ENCODE peak calls at places on chromosomes 16 and 17, in four cellular contexts. W is breast epithelium, V is H1, C is ovary. H is an unnamed sample.

GRCh38 chr16:85049864-85050263 is 22.3 kb downstream of the KIAA0513 start:
- DNase-seq in V (no peak), W (no peak), C (no peak), H (no peak)

GRCh38 chr17:60743282-60743681 is 65.6 kb downstream of the BCAS3 start:
- DNase-seq in C (no peak), W (no peak), V (no peak), H (no peak)

GRCh38 chr17:58083491-58084316 is 485 bp downstream of the DYNLL2 start:
- DNase-seq in V (peak), C (peak), W (no peak), H (peak)

GRCh38 chr16:12341966-12342365 is 365.4 kb downstream of the SNX29 start:
- DNase-seq in V (no peak), C (no peak), W (no peak), H (no peak)

GRCh38 chr16:69406780-69407331 is 17.6 kb upstream of the CYB5B start:
- DNase-seq in W (no peak), V (no peak), C (no peak), H (no peak)

GRCh38 chr17:50206604-50207293 is 5.3 kb upstream of the COL1A1 start:
- DNase-seq in W (no peak), V (peak), C (peak), H (no peak)

GRCh38 chr17:79629548-79630049 is 18.7 kb upstream of the RBFOX3 start:
- DNase-seq in C (no peak), W (no peak), V (no peak), H (no peak)

GRCh38 chr16:47299587-47299986 is 155.8 kb upstream of the NETO2 start:
- DNase-seq in V (no peak), C (no peak), W (no peak), H (no peak)

GRCh38 chr17:39667262-39668140 is 752 bp upstream of the PNMT start:
- DNase-seq in V (peak), C (no peak), W (no peak), H (no peak)

GRCh38 chr17:39665642-39666221 is 583 bp downstream of the TCAP start:
- DNase-seq in W (no peak), V (no peak), C (no peak), H (peak)

GRCh38 chr17:39666231-39666600 is 1.1 kb downstream of the TCAP start:
- DNase-seq in C (no peak), W (no peak), V (no peak), H (no peak)

GRCh38 chr17:39668141-39668924 is at the start of gene PNMT:
- DNase-seq in W (no peak), C (peak), V (peak), H (peak)

DNA sequence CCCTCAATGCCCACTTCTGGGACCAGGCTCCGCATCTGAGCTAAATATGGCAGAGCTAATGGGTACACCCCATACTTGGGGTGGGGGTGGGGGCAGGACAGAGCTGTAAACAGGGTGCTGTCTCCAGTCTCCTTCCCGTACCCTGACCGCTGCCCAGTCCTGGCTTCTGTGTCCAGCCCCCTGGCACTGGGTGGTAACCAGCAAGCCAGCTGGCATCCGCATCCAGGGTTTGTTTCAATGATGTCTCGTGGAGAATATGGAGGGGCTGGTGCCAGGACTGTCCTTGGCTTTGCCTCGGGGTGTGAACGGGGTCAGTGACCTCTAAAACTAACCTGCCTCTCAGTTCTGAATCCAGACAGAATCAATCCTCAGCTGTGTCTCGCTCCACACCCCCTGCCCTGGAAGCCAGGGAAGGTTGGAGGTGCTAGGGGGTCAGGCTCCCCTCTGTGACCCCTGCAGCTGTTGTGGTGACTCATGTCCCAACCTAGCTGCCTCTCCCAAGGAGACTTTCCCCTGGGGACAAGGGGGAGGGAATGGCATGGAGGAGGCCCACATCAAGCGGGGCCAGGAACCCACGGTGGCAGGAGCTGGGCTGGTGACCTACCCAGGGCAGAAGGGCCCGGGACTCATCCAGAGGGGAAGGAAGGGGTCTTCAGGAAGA is 1.5 kb upstream of the PNMT start:
- DNase-seq in V (no peak), C (no peak), W (no peak), H (no peak)
- TF ChIP-seq POLR2A in V (no peak), C (no peak), W (no peak), H (no peak)

GRCh38 chr16:1912215-1912543 is 6.0 kb downstream of the HS3ST6 start:
- DNase-seq in C (no peak), V (no peak), W (no peak), H (no peak)
- TF ChIP-seq CTCF in C (no peak), V (no peak), W (no peak), H (no peak)

DNA sequence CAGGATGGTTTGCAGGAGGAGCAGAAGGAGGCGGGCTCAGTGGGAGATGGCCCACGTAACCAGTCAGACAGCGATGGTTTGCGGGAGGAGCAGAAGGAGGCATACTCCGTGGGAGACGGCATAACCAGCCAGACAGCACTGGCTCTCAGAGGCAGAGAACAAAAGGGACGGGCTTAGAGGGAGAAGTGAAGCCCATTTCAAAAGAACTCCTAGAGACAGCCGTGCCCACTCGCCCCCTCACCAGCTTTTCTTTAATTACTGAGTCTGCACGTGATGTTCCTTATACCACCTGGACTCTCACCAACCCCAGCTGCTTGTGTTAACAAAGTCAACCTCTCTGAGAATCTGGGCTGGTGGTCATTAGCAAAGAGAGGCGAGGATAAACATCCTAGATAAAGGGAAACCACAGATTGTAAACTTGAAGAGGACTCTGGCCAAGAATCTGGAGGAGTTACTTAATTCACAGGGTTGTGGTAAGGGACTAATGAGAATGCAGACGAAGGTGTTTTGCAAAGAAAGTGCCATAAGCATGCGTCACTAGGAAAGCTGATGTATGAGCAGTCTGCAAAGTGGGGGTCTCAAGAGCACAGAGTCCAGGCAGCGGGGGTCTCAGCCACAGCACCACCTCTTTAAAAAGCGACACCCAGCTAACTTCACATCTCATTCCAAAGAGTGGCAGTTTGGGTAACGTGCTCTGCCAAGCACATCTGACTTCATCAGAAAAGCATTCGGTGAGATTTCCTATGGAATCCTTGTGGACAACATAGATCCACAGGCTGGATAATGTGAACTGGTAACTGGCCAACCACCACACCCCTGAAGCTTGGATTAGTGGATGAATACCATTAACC is 51.7 kb downstream of the NXN start:
- DNase-seq in C (peak), W (no peak), V (no peak), H (no peak)
- TF ChIP-seq POLR2A in C (no peak), W (no peak), V (no peak), H (no peak)

GRCh38 chr17:382644-383533 is 30.3 kb upstream of the RPH3AL start:
- DNase-seq in V (peak), C (peak), W (no peak), H (no peak)

GRCh38 chr17:378068-378467 is 25.5 kb upstream of the RPH3AL start:
- DNase-seq in V (no peak), W (no peak), C (no peak), H (no peak)

GRCh38 chr17:381941-382643 is 29.5 kb upstream of the RPH3AL start:
- DNase-seq in W (no peak), C (no peak), V (no peak), H (no peak)

GRCh38 chr17:376936-377863 is 24.6 kb upstream of the RPH3AL start:
- DNase-seq in V (no peak), C (no peak), W (no peak), H (no peak)

DNA sequence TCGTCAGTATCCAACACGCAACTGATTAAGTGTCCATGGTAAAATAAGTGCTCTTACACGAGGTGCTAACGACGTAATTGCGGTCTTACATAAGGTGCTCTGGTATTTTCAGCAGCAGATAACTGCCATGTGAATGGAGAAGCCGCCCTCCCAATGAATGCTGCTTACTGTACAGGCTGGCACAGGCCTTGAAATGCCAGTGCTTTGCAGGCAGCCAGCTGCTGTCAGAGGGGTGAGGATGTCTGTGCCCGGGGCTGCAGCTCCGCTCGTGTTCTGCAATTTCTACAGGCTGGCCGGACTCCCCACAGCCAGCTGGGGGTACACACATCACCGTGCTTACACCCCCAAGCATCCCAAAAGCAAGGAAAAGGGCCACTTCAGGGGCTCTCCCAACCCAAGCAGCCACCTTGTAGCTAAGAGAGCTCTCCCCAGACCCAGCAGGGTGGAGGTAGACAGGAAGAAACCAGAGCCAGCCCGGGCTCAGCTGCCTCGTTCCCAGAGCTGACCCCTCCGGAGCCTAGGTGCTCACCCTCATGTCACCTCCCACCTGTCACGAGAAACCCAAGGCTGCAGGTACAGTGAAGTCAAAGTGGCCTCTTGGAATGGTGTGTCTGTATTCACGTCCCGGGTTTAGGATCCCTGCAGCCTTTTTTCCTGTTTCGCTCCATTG is 27.1 kb upstream of the RPH3AL start:
- DNase-seq in C (no peak), W (no peak), V (no peak), H (no peak)
- TF ChIP-seq CTCF in C (no peak), W (no peak), V (no peak), H (no peak)

GRCh38 chr17:6239237-6239798 is 169.1 kb downstream of the WSCD1 start:
- DNase-seq in W (no peak), C (no peak), V (peak), H (no peak)
- TF ChIP-seq POLR2A in W (no peak), C (no peak), V (no peak), H (no peak)

GRCh38 chr17:55053855-55054254 is 85.3 kb downstream of the STXBP4 start:
- DNase-seq in V (no peak), C (no peak), W (no peak), H (no peak)
- TF ChIP-seq CTCF in V (no peak), C (no peak), W (peak), H (peak)

GRCh38 chr17:32006957-32007462 is at the start of gene LRRC37B:
- DNase-seq in C (peak), V (peak), W (peak), H (peak)

GRCh38 chr17:32009262-32009542 is 2.0 kb downstream of the LRRC37B start:
- DNase-seq in C (no peak), W (no peak), V (no peak), H (no peak)

GRCh38 chr17:32010114-32010513 is 2.9 kb downstream of the LRRC37B start:
- DNase-seq in W (no peak), C (no peak), V (no peak), H (no peak)

GRCh38 chr17:32007463-32008298 is 498 bp downstream of the LRRC37B start:
- DNase-seq in V (peak), C (peak), W (no peak), H (peak)
- TF ChIP-seq POLR2A in V (peak), C (no peak), W (no peak), H (no peak)

GRCh38 chr17:44899074-44899782 is at the start of gene EFTUD2:
- DNase-seq in V (peak), C (peak), W (peak), H (peak)

GRCh38 chr17:44902135-44902760 is 3.0 kb upstream of the EFTUD2 start:
- DNase-seq in W (no peak), C (no peak), V (no peak), H (no peak)

GRCh38 chr17:44903012-44903685 is 3.9 kb upstream of the EFTUD2 start:
- DNase-seq in W (no peak), C (no peak), V (no peak), H (no peak)

GRCh38 chr17:44900894-44901293 is 1.6 kb upstream of the EFTUD2 start:
- DNase-seq in W (no peak), V (no peak), C (no peak), H (peak)

GRCh38 chr17:44901323-44901965 is 2.2 kb upstream of the EFTUD2 start:
- DNase-seq in C (no peak), W (no peak), V (no peak), H (peak)
- TF ChIP-seq CTCF in C (no peak), W (peak), V (no peak), H (peak)

GRCh38 chr16:27444015-27444414 is 42.0 kb downstream of the IL21R start:
- DNase-seq in V (no peak), W (no peak), C (no peak), H (no peak)

GRCh38 chr16:27445502-27446175 is 43.7 kb downstream of the IL21R start:
- DNase-seq in C (no peak), V (no peak), W (no peak), H (no peak)

GRCh38 chr16:27446721-27447120 is 44.7 kb downstream of the IL21R start:
- DNase-seq in W (no peak), C (no peak), V (no peak), H (no peak)

GRCh38 chr16:27441998-27442397 is 40.0 kb downstream of the IL21R start:
- DNase-seq in V (no peak), W (no peak), C (no peak), H (no peak)

GRCh38 chr16:27444470-27444869 is 42.5 kb downstream of the IL21R start:
- DNase-seq in W (no peak), V (no peak), C (no peak), H (no peak)
- TF ChIP-seq POLR2A in W (no peak), V (no peak), C (no peak), H (no peak)

DNA sequence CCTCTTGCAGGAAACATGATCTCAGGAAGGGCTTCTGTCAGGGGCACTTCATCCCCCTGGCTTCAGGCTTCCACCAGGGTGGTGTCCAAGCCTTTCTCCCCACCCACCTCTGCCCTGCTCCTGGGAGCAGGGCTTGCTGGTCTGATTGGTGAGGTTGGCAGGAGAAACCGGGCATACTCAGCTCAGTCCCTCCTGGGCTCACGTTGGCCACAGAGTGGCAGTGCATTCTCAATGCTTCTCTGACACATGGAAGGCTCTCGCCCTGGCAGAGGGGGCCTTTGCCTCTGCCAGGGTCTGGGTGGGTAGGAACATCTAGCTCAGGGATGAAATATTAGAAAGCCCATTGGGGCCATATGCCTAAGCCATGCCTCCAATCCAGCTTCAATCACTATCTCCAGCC is 142.8 kb downstream of the AXIN2 start:
- DNase-seq in V (no peak), W (no peak), C (no peak), H (peak)
- TF ChIP-seq CTCF in V (no peak), W (no peak), C (no peak), H (no peak)

H was measured in thyroid gland.